ENCODE peak calls at places on chromosomes 13 and 19, in seven cellular contexts. K, C, U, J, P, M and T are unnamed samples.

GRCh38 chr13:49240017-49240416 is 7.7 kb upstream of the CDADC1 start:
- DNase-seq in K (no peak), C (no peak), U (no peak), J (no peak), P (peak), M (peak), T (no peak)

GRCh38 chr13:71254384-71254783 is 612.6 kb downstream of the DACH1 start:
- DNase-seq in K (no peak), C (no peak), U (no peak), J (no peak), P (peak), M (no peak), T (no peak)

GRCh38 chr19:17841810-17842662 is 5.7 kb downstream of the JAK3 start:
- DNase-seq in K (peak), C (no peak), U (peak), J (no peak), P (peak), M (peak), T (peak)

GRCh38 chr13:90968510-90968909 is 379.0 kb upstream of the MIR17HG start:
- DNase-seq in K (no peak), C (no peak), U (no peak), J (no peak), P (peak), M (peak), T (no peak)

GRCh38 chr19:29630661-29631060 is 24.6 kb downstream of the POP4 start:
- DNase-seq in K (no peak), C (no peak), U (no peak), J (no peak), P (peak), M (no peak), T (peak)

GRCh38 chr19:10329555-10329954 is 3.8 kb downstream of the RAVER1 start:
- DNase-seq in K (no peak), C (no peak), U (no peak), J (no peak), P (no peak), M (no peak), T (no peak)

GRCh38 chr13:29954082-29955043 is 103.9 kb upstream of the UBL3 start:
- DNase-seq in K (no peak), C (no peak), U (no peak), J (no peak), P (peak), M (no peak), T (no peak)

GRCh38 chr19:38956264-38956663 is 19.3 kb downstream of the FBXO17 start:
- DNase-seq in K (no peak), C (no peak), U (no peak), J (no peak), P (no peak), M (no peak), T (no peak)

GRCh38 chr13:99979453-99980200 is 2.0 kb upstream of the ZIC2 start:
- DNase-seq in K (no peak), C (no peak), U (peak), J (no peak), P (peak), M (no peak), T (no peak)

GRCh38 chr19:41436664-41436951 is 3.1 kb downstream of the DMAC2 start:
- DNase-seq in K (no peak), C (no peak), U (no peak), J (no peak), P (no peak), M (no peak), T (no peak)

GRCh38 chr19:48170817-48171347 is 402 bp downstream of the ZSWIM9 start:
- DNase-seq in K (no peak), C (no peak), U (no peak), J (no peak), P (no peak), M (no peak), T (no peak)

GRCh38 chr19:30374791-30375650 is 2.8 kb downstream of the ZNF536 start:
- DNase-seq in K (no peak), C (no peak), U (no peak), J (no peak), P (no peak), M (no peak), T (no peak)

GRCh38 chr13:30464496-30465351 is 1.0 kb downstream of the HMGB1 start:
- DNase-seq in K (peak), C (peak), U (peak), J (peak), P (peak), M (peak), T (peak)

GRCh38 chr13:35179494-35179893 is 237.4 kb downstream of the NBEA start:
- DNase-seq in K (no peak), C (no peak), U (no peak), J (no peak), P (peak), M (peak), T (no peak)

GRCh38 chr13:107351305-107351704 is 783.4 kb upstream of the ARGLU1 start:
- DNase-seq in K (no peak), C (no peak), U (no peak), J (no peak), P (no peak), M (no peak), T (no peak)

GRCh38 chr19:6100284-6100915 is 9.9 kb downstream of the RFX2 start:
- DNase-seq in K (no peak), C (peak), U (no peak), J (no peak), P (no peak), M (no peak), T (no peak)

GRCh38 chr19:4376991-4377781 is 23.2 kb downstream of the SH3GL1 start:
- DNase-seq in K (no peak), C (no peak), U (peak), J (no peak), P (peak), M (peak), T (no peak)

GRCh38 chr13:98910501-98910951 is 67.3 kb downstream of the DOCK9 start:
- DNase-seq in K (peak), C (no peak), U (no peak), J (no peak), P (peak), M (peak), T (no peak)

GRCh38 chr19:1811942-1812425 is at the start of gene ATP8B3:
- DNase-seq in K (no peak), C (peak), U (peak), J (peak), P (no peak), M (no peak), T (no peak)

GRCh38 chr19:11964496-11964857 is 363 bp upstream of the ZNF763 start:
- DNase-seq in K (no peak), C (no peak), U (no peak), J (no peak), P (no peak), M (no peak), T (no peak)

GRCh38 chr13:40692946-40693345 is 26.5 kb upstream of the FOXO1 start:
- DNase-seq in K (no peak), C (no peak), U (no peak), J (no peak), P (peak), M (peak), T (no peak)

GRCh38 chr19:15154002-15154612 is 46.7 kb downstream of the NOTCH3 start:
- DNase-seq in K (no peak), C (no peak), U (no peak), J (no peak), P (peak), M (peak), T (no peak)

GRCh38 chr13:98180092-98180491 is 3.0 kb upstream of the RNF113B start:
- DNase-seq in K (no peak), C (no peak), U (no peak), J (no peak), P (peak), M (no peak), T (no peak)

GRCh38 chr13:103663996-103664395 is 597.8 kb upstream of the SLC10A2 start:
- DNase-seq in K (no peak), C (no peak), U (no peak), J (no peak), P (no peak), M (peak), T (no peak)

GRCh38 chr19:5567360-5567970 is at the start of gene TINCR:
- DNase-seq in K (no peak), C (no peak), U (no peak), J (no peak), P (no peak), M (no peak), T (no peak)

GRCh38 chr13:93151277-93151676 is 75.3 kb upstream of the GPC6 start:
- DNase-seq in K (no peak), C (no peak), U (no peak), J (no peak), P (peak), M (peak), T (no peak)

GRCh38 chr13:45838171-45838745 is 13.3 kb downstream of the SIAH3 start:
- DNase-seq in K (no peak), C (no peak), U (no peak), J (no peak), P (no peak), M (no peak), T (no peak)

GRCh38 chr13:29758591-29759114 is 91.8 kb downstream of the UBL3 start:
- DNase-seq in K (no peak), C (peak), U (no peak), J (peak), P (no peak), M (peak), T (no peak)

GRCh38 chr19:17311455-17312248 is 2.3 kb downstream of the DDA1 start:
- DNase-seq in K (no peak), C (no peak), U (no peak), J (no peak), P (peak), M (peak), T (no peak)

GRCh38 chr13:41991936-41992335 is 31.0 kb upstream of the VWA8 start:
- DNase-seq in K (no peak), C (peak), U (no peak), J (no peak), P (no peak), M (no peak), T (no peak)

GRCh38 chr19:15194938-15195337 is 5.9 kb downstream of the NOTCH3 start:
- DNase-seq in K (peak), C (no peak), U (no peak), J (no peak), P (no peak), M (no peak), T (no peak)

GRCh38 chr13:73667756-73668155 is 466.4 kb downstream of the KLF12 start:
- DNase-seq in K (no peak), C (no peak), U (no peak), J (no peak), P (no peak), M (no peak), T (no peak)

GRCh38 chr19:51777570-51778460 is 16.8 kb downstream of the FPR2 start:
- DNase-seq in K (peak), C (peak), U (peak), J (peak), P (peak), M (peak), T (peak)